ENCODE peak calls at places on chromosomes 5 and 9, in four cellular contexts. B, W, T and A are unnamed samples.

GRCh38 chr5:79001471-79001870 is 16.4 kb upstream of the ARSB start:
- DNase-seq in T (no peak), B (no peak), W (no peak), A (no peak)

GRCh38 chr9:27124151-27124550 is 15.1 kb downstream of the TEK start:
- DNase-seq in B (no peak), T (peak), W (no peak), A (no peak)

GRCh38 chr5:35622974-35623373 is 5.3 kb downstream of the SPEF2 start:
- DNase-seq in W (no peak), T (no peak), B (no peak), A (no peak)

GRCh38 chr5:16057277-16057676 is 122.3 kb downstream of the MARCHF11 start:
- DNase-seq in W (no peak), B (no peak), T (no peak), A (no peak)

GRCh38 chr9:68832853-68833518 is 127.9 kb downstream of the PIP5K1B start:
- DNase-seq in T (no peak), B (no peak), W (no peak), A (no peak)

GRCh38 chr9:134475051-134475790 is 149.0 kb downstream of the RXRA start:
- DNase-seq in B (no peak), T (peak), W (no peak), A (no peak)

GRCh38 chr5:151155777-151156731 is 1.5 kb downstream of the ANXA6 start:
- DNase-seq in B (no peak), T (peak), W (peak), A (peak)

GRCh38 chr5:77518304-77518703 is 26.2 kb upstream of the WDR41 start:
- DNase-seq in B (peak), W (peak), T (peak), A (peak)

GRCh38 chr5:154523104-154523503 is 45.1 kb upstream of the HAND1 start:
- DNase-seq in T (no peak), B (no peak), W (no peak), A (no peak)
- H2AFZ ChIP-seq in T (no peak), B (peak), W (no peak), A (no peak)

GRCh38 chr5:123369371-123369968 is 53.7 kb downstream of the CEP120 start:
- DNase-seq in T (no peak), B (no peak), W (no peak), A (no peak)

GRCh38 chr5:123367739-123368138 is 55.5 kb downstream of the CEP120 start:
- DNase-seq in T (peak), B (peak), W (peak), A (peak)

GRCh38 chr5:123371575-123372179 is 51.5 kb downstream of the CEP120 start:
- DNase-seq in B (peak), T (peak), W (peak), A (peak)
- TF ChIP-seq CTCF in B (peak), T (peak), W (peak), A (peak)

GRCh38 chr5:1316941-1317340 is 22.1 kb upstream of the TERT start:
- DNase-seq in B (no peak), T (no peak), W (no peak), A (no peak)

GRCh38 chr5:1315018-1315708 is 20.3 kb upstream of the TERT start:
- DNase-seq in W (no peak), T (no peak), B (no peak), A (no peak)

GRCh38 chr5:1316588-1316902 is 21.7 kb upstream of the TERT start:
- DNase-seq in W (no peak), T (no peak), B (no peak), A (no peak)

GRCh38 chr5:1314564-1314982 is 19.7 kb upstream of the TERT start:
- DNase-seq in T (no peak), W (peak), B (no peak), A (no peak)

GRCh38 chr5:1315709-1316587 is 21.1 kb upstream of the TERT start:
- DNase-seq in W (peak), T (peak), B (peak), A (peak)
- H3K4me2 ChIP-seq in W (peak), T (peak), B (peak), A (peak)

DNA sequence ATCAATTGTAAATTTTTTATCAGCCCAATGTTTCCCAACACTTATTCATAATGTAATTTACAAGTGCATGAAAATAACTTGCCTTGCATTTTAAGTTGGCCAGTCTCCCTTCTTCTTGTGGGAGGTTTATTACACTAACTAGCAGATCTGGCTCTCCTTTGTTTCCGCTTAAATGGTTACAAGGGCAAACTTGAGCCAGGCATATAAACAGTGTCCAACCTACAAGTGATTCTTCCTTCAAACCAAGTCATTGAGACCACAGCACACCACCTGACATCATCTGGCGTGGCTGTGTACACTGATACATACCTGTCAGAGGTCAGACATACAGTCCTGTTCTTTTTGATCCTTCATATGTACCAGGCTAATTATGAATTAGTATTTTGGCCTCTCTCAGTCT is 80.1 kb downstream of the ALDH1A1 start:
- DNase-seq in B (no peak), W (no peak), T (no peak), A (no peak)
- H2AFZ ChIP-seq in B (no peak), W (no peak), T (peak), A (no peak)

DNA sequence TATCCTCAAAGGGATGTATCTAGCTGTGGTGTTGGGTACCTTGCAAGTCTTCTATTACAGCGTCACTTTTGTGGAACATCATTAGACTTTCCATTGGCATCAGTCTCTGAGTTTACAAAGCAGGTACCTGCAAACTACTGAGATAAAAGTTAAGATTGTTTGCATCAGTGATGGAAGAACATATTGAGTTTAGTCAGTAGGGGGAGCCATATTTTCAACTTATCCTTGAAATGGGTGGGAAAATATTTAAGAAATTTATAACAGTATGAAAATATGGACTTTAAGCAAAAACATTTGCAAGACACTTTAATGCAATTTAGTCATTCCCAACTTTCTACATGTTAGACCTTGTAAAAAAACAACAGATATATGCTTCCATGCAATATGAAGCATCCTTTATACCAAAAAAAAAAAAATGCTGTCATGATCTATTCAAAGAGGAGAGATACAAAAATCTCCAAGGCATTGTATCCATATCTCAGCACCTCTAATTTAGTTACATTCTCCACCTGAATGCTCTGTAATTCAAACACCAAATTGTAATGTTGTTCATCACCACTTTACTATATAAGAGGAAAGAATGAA is 98.6 kb upstream of the ADAMTS19 start:
- DNase-seq in W (peak), T (peak), B (peak), A (peak)
- TF ChIP-seq CTCF in W (peak), T (no peak), B (peak), A (peak)

GRCh38 chr5:13859285-13859684 is 85.2 kb downstream of the DNAH5 start:
- DNase-seq in T (no peak), B (no peak), W (no peak), A (no peak)

GRCh38 chr5:13865317-13865716 is 79.2 kb downstream of the DNAH5 start:
- DNase-seq in W (no peak), T (no peak), B (no peak), A (no peak)

DNA sequence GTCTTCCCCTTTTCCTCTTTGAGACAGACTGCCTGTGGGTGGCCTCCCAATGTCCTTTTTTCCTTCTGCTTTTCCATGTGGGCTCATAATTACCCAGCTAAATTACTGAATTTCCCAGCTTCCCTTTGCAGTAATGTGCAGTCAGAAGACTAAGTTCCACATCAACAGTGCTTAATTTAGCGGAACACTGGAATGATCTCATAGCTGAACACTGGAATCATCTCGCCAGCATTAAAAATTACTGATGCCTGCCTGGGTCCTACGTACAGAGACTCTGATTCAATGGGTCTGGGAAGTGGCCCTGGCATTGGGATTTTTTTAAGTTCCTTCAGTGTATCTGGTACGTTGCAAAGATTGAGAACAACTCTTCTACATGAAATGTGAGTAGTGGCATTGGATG is 84.3 kb downstream of the DNAH5 start:
- DNase-seq in T (no peak), B (no peak), W (no peak), A (no peak)
- H3K4me2 ChIP-seq in T (no peak), B (no peak), W (no peak), A (no peak)

GRCh38 chr5:88659529-88660325 is 223.3 kb downstream of the MEF2C start:
- DNase-seq in B (peak), T (no peak), W (peak), A (peak)
- H2AFZ ChIP-seq in B (no peak), T (peak), W (peak), A (no peak)

GRCh38 chr9:7103382-7104170 is 345.8 kb downstream of the KDM4C start:
- DNase-seq in T (peak), B (peak), W (no peak), A (peak)

GRCh38 chr9:7105095-7105494 is 347.3 kb downstream of the KDM4C start:
- DNase-seq in T (no peak), W (no peak), B (no peak), A (no peak)

GRCh38 chr9:7108956-7109355 is 351.2 kb downstream of the KDM4C start:
- DNase-seq in B (no peak), W (no peak), T (no peak), A (no peak)

DNA sequence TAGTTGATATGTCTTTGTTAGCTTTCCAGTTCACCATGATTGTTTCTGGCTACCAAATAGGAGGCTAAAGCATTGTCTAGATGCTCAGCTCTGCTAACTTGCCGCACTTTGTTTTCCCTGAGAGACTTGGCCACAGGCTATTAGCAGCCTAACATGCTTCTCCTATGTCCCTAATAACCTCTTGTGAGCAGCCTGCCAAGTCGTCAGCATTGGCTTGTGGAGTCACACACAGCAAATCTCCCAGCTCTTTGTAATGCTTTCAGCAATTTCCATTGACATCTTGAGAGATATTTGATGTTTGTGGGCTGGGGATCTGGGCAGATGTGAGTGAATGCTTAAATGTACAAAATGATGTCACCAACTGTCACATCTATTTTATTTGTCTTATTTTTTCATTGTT is 346.9 kb downstream of the KDM4C start:
- DNase-seq in T (no peak), B (no peak), W (no peak), A (peak)
- TF ChIP-seq CTCF in T (no peak), B (no peak), W (no peak), A (no peak)

DNA sequence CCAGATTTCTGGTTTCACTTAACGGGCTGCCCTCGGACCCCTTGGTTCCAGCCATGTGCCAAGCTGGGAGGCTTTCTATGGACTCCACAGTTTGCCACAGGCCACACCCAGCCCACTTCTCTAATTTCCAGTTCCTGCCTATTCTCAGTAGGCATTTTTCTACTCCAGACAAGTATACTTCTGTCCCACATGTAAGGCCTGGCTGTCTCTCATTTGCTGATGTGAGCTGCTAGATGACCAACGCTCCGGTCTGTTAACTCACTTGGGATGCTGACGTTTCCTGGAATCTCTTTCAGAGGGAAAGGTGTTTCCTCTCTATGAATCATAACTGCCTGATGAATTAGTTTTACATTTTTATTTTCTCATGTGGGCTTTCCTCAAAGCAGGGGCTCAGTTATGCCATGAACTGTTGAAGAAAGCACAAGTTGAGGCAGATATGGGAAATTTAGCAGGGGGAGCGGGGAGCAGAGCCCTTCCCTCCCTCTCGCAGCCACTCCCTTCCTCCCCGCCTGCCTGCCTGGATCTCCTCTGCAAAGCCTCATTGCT is 36.3 kb downstream of the ERGIC1 start:
- DNase-seq in T (peak), B (no peak), W (no peak), A (no peak)
- H3K4me2 ChIP-seq in T (peak), B (no peak), W (no peak), A (no peak)